ENCODE peak calls at places on chromosomes 1 and 21, in four cellular contexts. H is K562, K is HepG2, S is H1. D is an unnamed sample.

GRCh38 chr1:145847827-145848226 is 2.4 kb downstream of the NUDT17 start:
- DNase-seq in K (no peak), S (no peak), H (no peak), D (no peak)

GRCh38 chr1:183454377-183454776 is 17.9 kb upstream of the SMG7 start:
- DNase-seq in H (no peak), K (no peak), S (no peak), D (no peak)

GRCh38 chr1:25610822-25611630 is 5.6 kb upstream of the MAN1C1 start:
- DNase-seq in H (no peak), K (no peak), S (no peak), D (no peak)

GRCh38 chr1:85935234-85935633 is 221.3 kb downstream of the COL24A1 start:
- DNase-seq in K (no peak), S (no peak), H (no peak), D (no peak)

GRCh38 chr1:218304281-218305039 is 19.4 kb downstream of the RRP15 start:
- DNase-seq in H (peak), S (no peak), K (no peak), D (no peak)

GRCh38 chr1:22412932-22413727 is 38.5 kb upstream of the ZBTB40 start:
- DNase-seq in H (no peak), K (no peak), S (no peak), D (no peak)

GRCh38 chr1:208132287-208132882 is 111.8 kb downstream of the PLXNA2 start:
- DNase-seq in H (peak), K (peak), S (peak), D (peak)

GRCh38 chr1:22804969-22805671 is 94.5 kb downstream of the EPHB2 start:
- DNase-seq in K (no peak), S (no peak), H (no peak), D (no peak)

GRCh38 chr1:153697191-153697872 is 18.8 kb downstream of the NPR1 start:
- DNase-seq in H (peak), S (peak), K (peak), D (no peak)

GRCh38 chr1:53091841-53092645 is 30.0 kb downstream of the PODN start:
- DNase-seq in S (no peak), K (no peak), H (no peak), D (no peak)

GRCh38 chr1:115428676-115429075 is 90.6 kb upstream of the NGF start:
- DNase-seq in S (no peak), H (no peak), K (no peak), D (no peak)

GRCh38 chr1:47918257-47918867 is 78.8 kb downstream of the TRABD2B start:
- DNase-seq in S (no peak), K (peak), H (no peak), D (no peak)

GRCh38 chr1:55277377-55278130 is 62.4 kb upstream of the USP24 start:
- DNase-seq in H (peak), K (peak), S (peak), D (peak)

GRCh38 chr21:32347351-32347750 is 45.5 kb downstream of the URB1 start:
- DNase-seq in S (no peak), H (no peak), K (no peak), D (no peak)

GRCh38 chr1:35768350-35769187 is 1.2 kb downstream of the CLSPN start:
- DNase-seq in H (no peak), K (no peak), S (no peak), D (no peak)

GRCh38 chr1:24216730-24217129 is 29.6 kb upstream of the IFNLR1 start:
- DNase-seq in S (no peak), K (no peak), H (no peak), D (no peak)

GRCh38 chr1:41051022-41051421 is 29.5 kb upstream of the SLFNL1 start:
- DNase-seq in S (no peak), K (no peak), H (no peak), D (no peak)

GRCh38 chr1:228794810-228795209 is 59.5 kb downstream of the RHOU start:
- DNase-seq in S (no peak), H (no peak), K (no peak), D (peak)

GRCh38 chr1:81920245-81920740 is 119.6 kb downstream of the ADGRL2 start:
- DNase-seq in K (no peak), H (no peak), S (peak), D (no peak)

GRCh38 chr1:214416417-214417212 is 134.8 kb downstream of the PTPN14 start:
- DNase-seq in H (no peak), S (no peak), K (no peak), D (no peak)

GRCh38 chr1:1431006-1431844 is 4.3 kb upstream of the VWA1 start:
- DNase-seq in H (peak), S (no peak), K (peak), D (no peak)

GRCh38 chr1:243582321-243582720 is 267.7 kb downstream of the AKT3 start:
- DNase-seq in K (no peak), S (no peak), H (no peak), D (no peak)

GRCh38 chr1:204520834-204521709 is 4.9 kb downstream of the MDM4 start:
- DNase-seq in S (no peak), K (no peak), H (no peak), D (peak)

GRCh38 chr1:243313635-243314536 is 58.0 kb downstream of the SDCCAG8 start:
- DNase-seq in K (no peak), S (no peak), H (no peak), D (peak)

GRCh38 chr1:240312872-240313271 is 221.2 kb downstream of the FMN2 start:
- DNase-seq in K (no peak), S (no peak), H (no peak), D (no peak)

GRCh38 chr1:45116820-45117219 is 89.6 kb downstream of the ZSWIM5 start:
- DNase-seq in S (no peak), K (no peak), H (no peak), D (no peak)

GRCh38 chr1:92326681-92327080 is 27.8 kb downstream of the RPAP2 start:
- DNase-seq in S (no peak), K (peak), H (no peak), D (no peak)

GRCh38 chr1:51484591-51484990 is 34.5 kb downstream of the EPS15 start:
- DNase-seq in K (no peak), H (no peak), S (no peak), D (no peak)

GRCh38 chr1:154155282-154155681 is 409 bp upstream of the NUP210L start:
- DNase-seq in S (no peak), H (no peak), K (no peak), D (no peak)

DNA sequence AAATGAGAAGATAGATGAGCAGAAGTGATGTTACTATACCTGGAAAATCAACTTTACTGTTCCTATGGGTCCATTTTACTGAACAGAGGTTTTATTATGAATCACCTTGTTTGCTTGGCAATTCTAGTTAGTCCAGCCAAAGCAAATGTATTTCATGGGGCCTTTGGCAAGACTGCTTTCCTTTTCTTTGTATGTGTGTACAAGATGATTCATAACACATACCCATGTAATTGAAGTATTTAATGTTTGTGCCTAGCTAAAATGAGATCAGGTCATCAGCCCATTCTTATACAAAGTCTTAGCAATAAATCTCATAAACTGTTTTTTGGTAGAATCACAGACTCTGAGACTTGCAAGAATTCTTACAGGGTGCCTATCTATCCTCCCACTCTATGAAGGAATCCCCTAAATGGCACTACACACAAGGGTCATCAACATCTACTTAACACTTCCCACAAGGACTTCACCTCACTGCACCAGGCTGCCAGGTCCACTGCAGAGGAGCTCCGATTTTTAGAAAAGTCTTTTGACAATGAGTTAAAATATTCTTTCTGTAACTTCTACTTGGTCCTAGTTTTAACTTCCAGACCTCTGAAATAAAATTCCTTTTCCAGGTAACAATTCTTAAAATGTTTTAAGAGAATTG is 58.5 kb downstream of the LPAR3 start:
- DNase-seq in S (no peak), K (no peak), H (no peak), D (no peak)
- TF ChIP-seq CREB1 in S (no peak), K (no peak), H (no peak), D (no peak)

DNA sequence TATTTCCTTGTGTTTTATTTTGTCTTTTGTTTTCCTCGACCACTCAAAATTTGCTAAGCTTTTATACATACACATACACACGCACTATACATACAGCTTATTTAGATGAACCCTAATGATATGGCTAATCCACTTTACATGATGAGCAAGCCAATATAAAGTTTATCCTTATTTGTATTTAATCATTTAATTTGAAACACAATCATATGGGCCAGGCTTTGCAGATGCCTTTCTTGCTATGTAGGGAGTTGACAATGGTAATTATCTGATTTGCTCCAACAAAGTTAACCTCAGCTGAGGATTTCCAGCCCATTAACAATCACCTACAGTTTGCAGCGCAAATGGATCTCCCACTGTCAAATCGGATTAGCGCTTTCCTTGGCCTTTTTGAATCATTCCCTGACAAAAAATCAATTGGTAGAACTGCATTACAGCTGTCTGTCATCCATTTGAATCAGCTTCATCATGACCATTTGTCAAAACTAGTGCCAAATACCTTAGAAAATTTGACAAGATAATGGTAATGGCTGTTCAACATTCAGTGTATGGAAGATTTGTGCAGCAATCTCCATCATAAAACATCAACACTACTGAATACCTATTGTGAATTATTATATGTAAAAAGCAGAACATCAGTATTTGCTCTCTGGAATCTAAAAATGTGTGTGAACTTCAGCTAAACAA is 352.6 kb downstream of the MRPL39 start:
- DNase-seq in K (no peak), H (no peak), S (no peak), D (no peak)
- TF ChIP-seq EP300 in K (no peak), H (no peak), S (no peak), D (no peak)

DNA sequence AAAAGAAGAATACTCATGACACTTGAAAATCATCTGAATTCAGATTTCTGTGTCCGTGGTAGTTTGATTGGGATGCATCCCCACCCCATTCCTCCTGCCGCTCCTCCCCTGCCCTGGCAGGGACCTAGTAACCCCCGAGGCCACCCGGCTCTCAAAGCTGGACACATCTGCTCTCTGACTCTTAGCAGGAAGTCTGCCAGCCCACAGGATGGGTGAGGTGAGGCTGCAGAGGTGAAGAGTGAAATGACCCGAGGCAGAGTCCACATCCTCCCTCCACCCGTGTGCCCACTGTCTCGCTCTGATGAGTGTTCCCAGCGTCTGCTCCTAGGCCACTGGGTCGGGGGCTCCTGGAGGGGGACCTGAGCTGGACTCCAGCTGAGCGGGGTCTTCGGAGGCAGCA is 308.5 kb upstream of the VAMP3 start:
- DNase-seq in H (no peak), K (no peak), S (no peak), D (no peak)
- TF ChIP-seq CREB1 in H (no peak), K (no peak), S (no peak), D (no peak)

DNA sequence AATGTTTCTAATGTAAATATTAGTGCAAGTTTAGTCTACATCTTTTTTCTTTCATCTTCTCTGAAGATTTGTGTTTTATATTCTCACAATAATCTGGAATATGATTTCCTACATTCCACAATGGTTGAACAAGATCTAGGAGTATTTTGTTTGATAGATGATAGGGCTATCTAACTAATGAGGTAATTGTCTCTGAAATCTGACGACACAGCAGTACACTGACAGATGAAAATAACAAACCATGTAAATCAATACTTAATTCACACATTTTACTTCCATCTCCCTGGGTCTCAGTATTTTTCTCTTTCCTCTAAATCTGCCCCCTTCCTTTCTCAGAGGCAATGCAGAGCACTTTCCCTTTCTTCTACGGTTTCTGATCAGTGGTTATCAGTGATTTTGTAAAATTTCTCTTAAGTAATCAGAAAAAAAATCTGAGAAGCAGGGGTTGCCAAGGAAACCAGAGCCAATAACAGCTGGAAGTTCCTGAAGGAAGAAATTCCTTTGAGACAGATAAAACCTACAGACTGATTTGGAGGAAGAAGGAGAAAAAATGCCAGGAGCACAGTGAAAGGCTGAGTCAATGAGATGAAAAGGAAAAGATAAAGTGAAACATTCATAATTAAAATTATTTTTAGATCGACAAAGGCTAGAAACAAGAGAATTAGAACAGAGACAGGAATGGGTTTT is 7.3 kb upstream of the ANKRD13C start:
- DNase-seq in K (no peak), H (no peak), S (no peak), D (no peak)
- TF ChIP-seq EP300 in K (no peak), H (no peak), S (no peak), D (no peak)

GRCh38 chr1:212630159-212630900 is 21.8 kb downstream of the ATF3 start:
- DNase-seq in K (peak), S (no peak), H (peak), D (no peak)
- TF ChIP-seq CREB1 in K (no peak), S (no peak), H (no peak), D (no peak)

GRCh38 chr1:234887026-234887910 is 241.4 kb downstream of the TOMM20 start:
- DNase-seq in S (no peak), H (no peak), K (no peak), D (no peak)
- TF ChIP-seq EP300 in S (no peak), H (no peak), K (no peak), D (no peak)

DNA sequence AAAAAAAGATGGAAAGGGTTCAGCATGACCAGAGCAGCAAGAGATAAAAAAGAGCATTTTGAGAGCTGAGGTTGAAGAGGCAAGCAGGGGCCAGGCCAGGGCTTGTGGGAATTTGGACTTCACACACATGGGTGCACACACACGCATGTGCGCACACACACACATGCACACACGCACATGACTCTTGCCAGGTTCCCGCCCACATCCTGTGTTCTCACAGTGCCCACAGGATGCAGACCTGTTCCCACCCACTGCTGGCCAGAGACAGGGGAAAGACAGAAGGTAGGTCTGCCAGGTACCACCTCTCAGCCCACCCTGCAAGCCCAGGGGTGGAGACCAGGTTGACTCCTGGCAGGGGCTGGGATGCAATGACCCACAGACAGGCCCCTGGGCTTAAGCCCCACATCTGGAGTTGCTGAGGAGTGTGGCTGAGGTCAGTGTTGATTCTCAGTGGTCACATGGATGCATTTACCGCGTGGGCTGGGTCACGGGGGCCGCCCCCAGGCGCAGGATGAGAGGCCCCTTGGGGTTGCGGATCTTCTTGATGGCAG is 4.4 kb downstream of the COL16A1 start:
- DNase-seq in K (no peak), H (no peak), S (no peak), D (peak)
- TF ChIP-seq CREB1 in K (no peak), H (no peak), S (no peak), D (no peak)

GRCh38 chr1:72283204-72284083 is 1.1 kb upstream of the NEGR1 start:
- DNase-seq in S (no peak), K (no peak), H (no peak), D (no peak)
- TF ChIP-seq EP300 in S (no peak), K (no peak), H (no peak), D (no peak)

DNA sequence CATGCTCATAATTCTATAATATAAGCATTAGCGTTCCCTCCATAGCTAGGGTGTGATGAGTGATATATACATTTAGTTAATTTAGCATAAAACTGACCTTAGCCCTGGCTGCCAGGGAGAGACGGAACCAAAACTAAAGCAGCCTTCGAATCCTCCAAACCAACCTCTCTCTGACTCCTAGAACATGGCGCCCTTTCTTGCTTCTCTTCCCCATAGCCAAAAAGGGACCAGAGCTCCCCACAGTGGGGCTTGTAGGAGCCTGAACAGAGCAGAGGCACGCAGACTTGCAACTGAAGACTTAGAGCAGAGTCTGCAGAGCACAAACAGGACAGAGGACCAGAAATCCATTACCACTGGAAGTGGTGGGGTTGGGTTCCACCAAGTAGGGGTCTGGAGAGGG is 17.7 kb downstream of the IRF2BP2 start:
- DNase-seq in S (no peak), K (no peak), H (no peak), D (no peak)
- TF ChIP-seq CREB1 in S (no peak), K (no peak), H (no peak), D (no peak)